ENCODE peak calls at places on chromosomes 2 and 18, in five cellular contexts. E is GM12878, D is stomach, F is SK-N-SH, S is HepG2. Y is an unnamed sample.

GRCh38 chr2:60739156-60739555 is 16.9 kb upstream of the PAPOLG start:
- DNase-seq in S (no peak), D (no peak), E (no peak), F (no peak), Y (no peak)

GRCh38 chr2:96423866-96424265 is 81.3 kb downstream of the NEURL3 start:
- DNase-seq in E (no peak), S (no peak), F (no peak), D (no peak), Y (no peak)

GRCh38 chr2:10659898-10660568 is 29.7 kb downstream of the NOL10 start:
- DNase-seq in D (peak; percentile 64), S (peak; percentile 48), E (no peak), F (peak; percentile 70), Y (no peak)

GRCh38 chr2:51013060-51013746 is 18.7 kb downstream of the NRXN1 start:
- DNase-seq in E (no peak), F (no peak), D (peak; percentile 26), S (peak; percentile 28), Y (no peak)

GRCh38 chr2:234335676-234336228 is 161.1 kb downstream of the ARL4C start:
- DNase-seq in F (peak; percentile 83), S (no peak), D (peak; percentile 32), E (no peak), Y (peak; percentile 80)

GRCh38 chr2:134670955-134671354 is 47.8 kb downstream of the TMEM163 start:
- DNase-seq in D (peak; percentile 85), S (no peak), E (no peak), F (no peak), Y (no peak)

GRCh38 chr2:84919885-84920580 is 14.6 kb downstream of the TMSB10 start:
- DNase-seq in D (no peak), E (no peak), F (no peak), S (peak; percentile 95), Y (no peak)

GRCh38 chr2:210859314-210859713 is 302.9 kb downstream of the CPS1 start:
- DNase-seq in D (no peak), F (no peak), E (no peak), S (no peak), Y (no peak)

GRCh38 chr2:10303174-10303633 is 500 bp downstream of the HPCAL1 start:
- DNase-seq in E (no peak), D (peak; percentile 41), S (no peak), F (no peak), Y (no peak)

GRCh38 chr2:231227309-231228162 is 29.1 kb downstream of the ARMC9 start:
- DNase-seq in S (peak; percentile 84), E (peak; percentile 70), F (peak; percentile 85), D (peak; percentile 55), Y (no peak)

GRCh38 chr18:2147866-2148265 is 423.4 kb downstream of the METTL4 start:
- DNase-seq in S (no peak), F (no peak), D (no peak), E (no peak), Y (no peak)

GRCh38 chr2:26569216-26570082 is 71.7 kb downstream of the CIB4 start:
- DNase-seq in F (no peak), S (no peak), D (no peak), E (no peak), Y (peak; percentile 22)

GRCh38 chr2:100823665-100824438 is 3.9 kb downstream of the NPAS2 start:
- DNase-seq in F (no peak), E (no peak), S (peak; percentile 46), D (no peak), Y (no peak)

GRCh38 chr2:27977623-27978312 is 87.2 kb downstream of the BABAM2 start:
- DNase-seq in E (no peak), F (no peak), S (peak; percentile 60), D (no peak), Y (no peak)

GRCh38 chr2:222193328-222194008 is 105.3 kb downstream of the PAX3 start:
- DNase-seq in D (no peak), E (no peak), S (no peak), F (no peak), Y (no peak)

GRCh38 chr2:150812664-150813408 is 325.4 kb upstream of the RND3 start:
- DNase-seq in S (no peak), E (no peak), D (no peak), F (peak; percentile 17), Y (no peak)

GRCh38 chr2:150817422-150817821 is 330.0 kb upstream of the RND3 start:
- DNase-seq in S (no peak), F (no peak), D (no peak), E (no peak), Y (no peak)
- TF ChIP-seq POLR2AphosphoS5 in S (no peak), F (no peak), D (no peak), E (no peak), Y (no peak)

GRCh38 chr2:45237128-45237527 is 227.9 kb upstream of the SIX2 start:
- DNase-seq in F (no peak), E (no peak), S (no peak), D (no peak), Y (no peak)

GRCh38 chr2:45242161-45242741 is 233.0 kb upstream of the SIX2 start:
- DNase-seq in E (no peak), S (no peak), D (no peak), F (no peak), Y (no peak)

GRCh38 chr2:45236268-45236667 is 227.0 kb upstream of the SIX2 start:
- DNase-seq in S (no peak), D (no peak), E (no peak), F (no peak), Y (no peak)

GRCh38 chr2:45241061-45241561 is 231.9 kb upstream of the SIX2 start:
- DNase-seq in S (no peak), D (no peak), F (no peak), E (no peak), Y (no peak)

GRCh38 chr2:45237850-45238542 is 228.7 kb upstream of the SIX2 start:
- DNase-seq in S (peak; percentile 83), F (no peak), E (no peak), D (no peak), Y (no peak)
- TF ChIP-seq POLR2AphosphoS5 in S (no peak), F (peak; percentile 75), E (no peak), D (peak; percentile 50), Y (no peak)

DNA sequence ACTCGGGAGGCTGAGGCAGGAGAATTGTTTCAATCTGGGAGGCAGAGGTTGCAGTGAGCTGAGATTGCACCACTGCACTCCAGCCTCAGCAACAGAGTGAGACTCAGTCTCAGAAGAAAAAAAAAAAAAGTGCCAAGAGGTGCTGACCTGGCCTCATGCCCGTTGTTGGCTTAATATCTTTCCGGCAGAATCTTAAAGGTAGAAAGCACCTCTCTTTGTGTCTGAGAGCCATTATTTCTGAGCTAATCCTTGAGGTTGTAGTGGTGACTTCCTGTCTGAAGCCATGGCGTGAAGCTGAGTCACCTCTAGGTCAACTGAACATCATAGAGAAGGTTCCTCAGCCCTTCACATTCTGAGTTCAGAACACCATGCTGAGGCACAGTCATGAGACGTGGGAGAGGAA is 60.4 kb downstream of the WDSUB1 start:
- DNase-seq in F (no peak), S (peak; percentile 23), E (no peak), D (peak; percentile 31), Y (no peak)
- TF ChIP-seq POLR2AphosphoS5 in F (no peak), S (no peak), E (no peak), D (no peak), Y (no peak)

DNA sequence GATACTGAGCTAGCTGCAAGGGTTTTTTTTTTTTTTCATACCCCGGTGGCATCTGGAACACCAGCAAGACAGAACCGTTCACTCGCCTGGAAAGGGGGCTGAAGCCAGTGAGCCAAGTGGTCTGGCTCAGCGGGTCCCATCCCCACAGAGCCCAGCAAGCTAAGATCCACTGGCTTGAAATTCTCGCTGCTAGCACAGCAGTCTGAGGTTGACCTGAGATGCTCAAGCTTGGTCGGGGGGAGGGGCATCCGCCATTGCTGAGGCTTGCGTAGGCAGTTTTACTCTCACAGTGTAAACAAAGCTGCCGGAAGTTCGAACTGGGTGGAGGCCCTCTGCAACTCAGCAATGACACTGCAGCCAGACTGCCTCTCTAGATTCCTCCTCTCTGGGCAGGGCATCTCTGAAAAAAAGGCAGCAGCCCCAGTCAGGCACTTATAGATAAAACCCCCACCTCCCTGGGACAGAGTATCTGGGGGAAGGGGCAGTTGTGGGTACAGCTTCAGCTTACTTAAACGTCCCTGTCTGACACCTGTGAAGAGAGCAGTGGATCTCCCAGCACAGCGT is 5.1 kb upstream of the MIB1 start:
- DNase-seq in S (peak; percentile 79), E (no peak), F (no peak), D (peak; percentile 56), Y (peak; percentile 81)
- TF ChIP-seq POLR2AphosphoS5 in S (no peak), E (no peak), F (no peak), D (peak; percentile 53), Y (peak; percentile 32)

DNA sequence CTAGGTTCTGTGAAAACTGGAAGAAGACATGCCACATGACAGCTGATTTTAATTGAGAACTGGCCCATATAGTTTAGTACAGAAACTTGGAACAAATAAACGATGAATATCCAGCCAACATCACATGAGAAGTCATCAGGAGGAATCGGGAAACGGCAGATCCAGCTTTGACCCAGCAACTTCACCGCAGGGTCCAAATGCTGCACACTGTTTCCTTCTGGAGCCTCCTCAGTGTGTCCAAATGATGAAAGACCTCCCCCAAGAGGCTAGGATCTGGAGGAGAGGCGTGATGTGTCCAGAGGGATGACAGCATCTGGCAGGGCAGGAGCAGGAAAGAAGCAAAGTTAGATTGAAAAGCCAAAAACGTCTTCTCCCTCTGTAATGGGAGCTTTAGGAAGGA is 75.5 kb downstream of the COPS8 start:
- DNase-seq in D (no peak), E (no peak), S (no peak), F (no peak), Y (no peak)
- TF ChIP-seq POLR2AphosphoS5 in D (peak; percentile 35), E (no peak), S (no peak), F (no peak), Y (no peak)

GRCh38 chr2:18829331-18829902 is 240.0 kb upstream of the NT5C1B start:
- DNase-seq in S (peak; percentile 24), D (no peak), F (no peak), E (no peak), Y (no peak)
- TF ChIP-seq POLR2AphosphoS5 in S (no peak), D (no peak), F (peak; percentile 42), E (no peak), Y (no peak)